ENCODE peak calls at places on chromosome 17, in five cellular contexts. C is mesenchymal stem cell, V is IMR-90, O is H1, X is H9. T is an unnamed sample.

GRCh38 chr17:74513987-74514631 is 17.2 kb downstream of the CD300LB start:
- DNase-seq in C (peak; percentile 79), V (peak; percentile 31), O (no peak), X (peak; percentile 67), T (peak; percentile 36)

GRCh38 chr17:74833501-74834361 is 26.0 kb downstream of the GRIN2C start:
- DNase-seq in C (no peak), V (peak; percentile 52), O (no peak), X (no peak), T (no peak)

GRCh38 chr17:1852327-1852726 is 22.5 kb downstream of the RPA1 start:
- DNase-seq in C (no peak), V (no peak), O (no peak), X (no peak), T (no peak)

GRCh38 chr17:68592667-68593330 is 8.4 kb downstream of the FAM20A start:
- DNase-seq in C (no peak), V (no peak), O (no peak), X (peak; percentile 24), T (no peak)

GRCh38 chr17:12672944-12673343 is 7.3 kb downstream of the MYOCD start:
- DNase-seq in C (no peak), V (no peak), O (no peak), X (no peak), T (no peak)

GRCh38 chr17:81460856-81461460 is 51.6 kb downstream of the ACTG1 start:
- DNase-seq in C (no peak), V (no peak), O (no peak), X (no peak), T (no peak)

GRCh38 chr17:2723505-2723996 is 12.0 kb upstream of the CLUH start:
- DNase-seq in C (no peak), V (no peak), O (peak; percentile 38), X (peak; percentile 92), T (no peak)

GRCh38 chr17:76631821-76632565 is 11.6 kb downstream of the ST6GALNAC1 start:
- DNase-seq in C (no peak), V (peak; percentile 28), O (no peak), X (no peak), T (no peak)

GRCh38 chr17:45338023-45338781 is 21.4 kb upstream of the MAP3K14 start:
- DNase-seq in C (no peak), V (no peak), O (no peak), X (peak; percentile 28), T (no peak)

GRCh38 chr17:75430159-75430748 is 24.8 kb upstream of the GRB2 start:
- DNase-seq in C (peak; percentile 35), V (peak; percentile 55), O (peak; percentile 47), X (peak; percentile 77), T (peak; percentile 75)

GRCh38 chr17:13704333-13704732 is 102.6 kb upstream of the HS3ST3A1 start:
- DNase-seq in C (peak; percentile 35), V (peak; percentile 75), O (no peak), X (no peak), T (no peak)

GRCh38 chr17:78117027-78117981 is 11.3 kb downstream of the TMC6 start:
- DNase-seq in C (no peak), V (no peak), O (no peak), X (peak; percentile 85), T (no peak)

GRCh38 chr17:76667356-76667755 is 23.8 kb upstream of the ST6GALNAC1 start:
- DNase-seq in C (no peak), V (no peak), O (no peak), X (no peak), T (no peak)

GRCh38 chr17:21168555-21168865 is 41.7 kb downstream of the DHRS7B start:
- DNase-seq in C (no peak), V (no peak), O (no peak), X (no peak), T (no peak)

GRCh38 chr17:78132086-78132676 is 1.6 kb downstream of the TMC8 start:
- DNase-seq in C (no peak), V (no peak), O (no peak), X (peak; percentile 80), T (no peak)

GRCh38 chr17:60161598-60162330 is 12.0 kb downstream of the CA4 start:
- DNase-seq in C (no peak), V (no peak), O (no peak), X (peak; percentile 65), T (no peak)

GRCh38 chr17:33521784-33522183 is 228.7 kb upstream of the ASIC2 start:
- DNase-seq in C (no peak), V (no peak), O (no peak), X (peak; percentile 80), T (peak; percentile 11)

GRCh38 chr17:17140590-17140980 is 65.5 kb downstream of the PLD6 start:
- DNase-seq in C (peak; percentile 75), V (peak; percentile 79), O (no peak), X (no peak), T (no peak)

GRCh38 chr17:64083571-64084085 is 46.3 kb downstream of the ERN1 start:
- DNase-seq in C (no peak), V (no peak), O (no peak), X (no peak), T (no peak)

GRCh38 chr17:17181666-17182600 is 24.2 kb downstream of the PLD6 start:
- DNase-seq in C (no peak), V (no peak), O (no peak), X (no peak), T (no peak)

GRCh38 chr17:80812362-80813088 is 179.1 kb upstream of the CHMP6 start:
- DNase-seq in C (no peak), V (no peak), O (no peak), X (peak; percentile 22), T (no peak)

GRCh38 chr17:17579691-17580090 is 11.8 kb downstream of the PEMT start:
- DNase-seq in C (no peak), V (no peak), O (no peak), X (no peak), T (no peak)

GRCh38 chr17:81481011-81481799 is 31.4 kb downstream of the ACTG1 start:
- DNase-seq in C (no peak), V (peak; percentile 46), O (no peak), X (peak; percentile 76), T (peak; percentile 70)

GRCh38 chr17:63221941-63222340 is 224.2 kb downstream of the CYB561 start:
- DNase-seq in C (no peak), V (no peak), O (no peak), X (no peak), T (no peak)

GRCh38 chr17:11278186-11278983 is 37.4 kb downstream of the SHISA6 start:
- DNase-seq in C (no peak), V (no peak), O (no peak), X (peak; percentile 14), T (no peak)

GRCh38 chr17:8384801-8385335 is 1.9 kb upstream of the RPL26 start:
- DNase-seq in C (peak; percentile 95), V (peak; percentile 93), O (peak; percentile 58), X (peak; percentile 87), T (no peak)

GRCh38 chr17:33981713-33982601 is 273.1 kb upstream of the CCL2 start:
- DNase-seq in C (no peak), V (no peak), O (no peak), X (no peak), T (no peak)

GRCh38 chr17:77365584-77366186 is 224.9 kb downstream of the SEC14L1 start:
- DNase-seq in C (peak; percentile 92), V (peak; percentile 93), O (no peak), X (no peak), T (no peak)

GRCh38 chr17:80778716-80779115 is 212.9 kb upstream of the CHMP6 start:
- DNase-seq in C (no peak), V (no peak), O (no peak), X (no peak), T (no peak)

DNA sequence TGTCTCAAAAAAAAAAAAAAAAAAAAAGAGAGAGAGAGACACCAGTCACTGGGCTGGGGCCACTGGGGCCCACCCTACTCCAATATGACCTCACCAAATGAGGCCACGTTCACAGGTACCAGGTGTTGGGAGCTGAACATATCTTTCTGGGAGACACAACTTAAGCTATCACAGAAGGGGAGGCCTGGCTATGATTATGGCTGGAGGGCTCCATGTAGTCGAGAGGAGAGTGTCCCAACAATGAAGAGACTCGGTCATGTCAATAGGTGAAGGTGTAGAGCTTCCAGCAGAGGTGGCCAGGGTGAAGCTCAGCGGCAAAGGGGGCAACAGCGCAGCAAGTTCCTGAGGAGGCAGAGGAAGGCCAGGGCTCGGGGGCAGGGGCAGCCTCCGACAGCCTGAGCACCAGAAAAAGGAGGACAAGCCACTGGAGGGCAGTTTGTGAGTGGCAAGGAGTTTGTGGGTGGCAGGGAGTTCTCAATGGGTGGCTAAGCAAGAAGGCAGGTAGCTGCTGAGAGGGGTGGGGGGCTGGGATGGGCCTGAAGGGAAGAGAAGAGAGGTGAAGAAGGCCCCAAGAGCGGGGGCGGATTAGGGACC is 28.0 kb downstream of the ABCC3 start:
- DNase-seq in C (no peak), V (no peak), O (no peak), X (no peak), T (no peak)
- H4K91ac ChIP-seq in C (peak overlapping the region; percentile 36), V (peak overlapping the region; percentile 96), O (peak overlapping the region; percentile 39), X (no peak overlapping the region), T (no peak overlapping the region)

GRCh38 chr17:48502901-48503300 is 27.9 kb downstream of the HOXB1 start:
- DNase-seq in C (no peak), V (no peak), O (no peak), X (no peak), T (no peak)
- H2AK5ac ChIP-seq in C (no peak overlapping the region), V (peak overlapping the region; percentile 52), O (no peak overlapping the region), X (no peak overlapping the region), T (no peak overlapping the region)

DNA sequence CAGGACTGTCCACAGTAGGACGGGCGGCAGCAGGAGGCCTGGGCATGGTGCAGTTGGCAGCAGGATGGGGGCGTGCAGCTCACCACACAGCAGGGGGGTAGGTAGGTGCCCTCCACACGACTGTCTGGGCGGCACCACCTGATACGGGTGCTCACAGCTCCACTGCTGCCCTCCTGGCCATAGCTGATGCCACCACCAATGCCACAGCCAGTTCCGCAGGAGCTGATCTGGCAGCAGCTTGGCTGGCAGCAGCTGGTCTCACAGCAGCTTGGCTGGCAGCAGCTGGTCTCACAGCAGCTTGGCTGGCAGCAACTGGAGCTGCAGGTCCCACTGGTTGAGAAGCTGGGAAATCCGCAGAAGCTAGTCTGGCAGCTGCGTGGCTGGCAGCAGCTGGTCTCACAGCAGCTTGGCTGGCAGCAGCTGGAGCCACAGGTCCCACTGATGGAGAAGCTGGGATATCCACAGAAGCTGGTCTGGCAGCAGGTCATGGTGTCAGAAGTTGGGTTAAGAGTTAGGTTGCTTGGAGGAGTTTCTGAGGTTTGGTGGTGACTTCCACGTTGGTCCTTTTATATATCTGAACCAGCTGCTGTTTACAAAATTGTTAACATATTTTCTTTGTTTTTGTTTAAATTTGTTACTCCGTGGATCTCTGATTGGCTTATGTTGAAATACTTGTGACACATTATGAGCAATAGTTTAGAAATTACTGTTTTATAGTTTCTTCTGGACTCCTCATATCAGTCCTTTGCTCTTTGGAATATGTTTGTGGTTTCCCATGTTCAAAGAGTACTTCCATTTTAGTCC is at the start of gene KRTAP1-5:
- DNase-seq in C (peak; percentile 30), V (peak; percentile 91), O (no peak), X (no peak), T (no peak)
- H3K4me2 ChIP-seq in C (no peak within 1 kb of the TSS), V (peak within 1 kb of the TSS; percentile 29), O (no peak within 1 kb of the TSS), X (no peak within 1 kb of the TSS), T (no peak within 1 kb of the TSS)

GRCh38 chr17:4477286-4477791 is 21.3 kb upstream of the SPNS2 start:
- DNase-seq in C (no peak), V (no peak), O (no peak), X (no peak), T (no peak)

GRCh38 chr17:4476512-4477070 is 22.1 kb upstream of the SPNS2 start:
- DNase-seq in C (no peak), V (no peak), O (no peak), X (no peak), T (no peak)

GRCh38 chr17:4475001-4475400 is 23.7 kb upstream of the SPNS2 start:
- DNase-seq in C (no peak), V (no peak), O (no peak), X (no peak), T (no peak)

GRCh38 chr17:4475463-4475862 is 23.2 kb upstream of the SPNS2 start:
- DNase-seq in C (no peak), V (no peak), O (no peak), X (no peak), T (no peak)

GRCh38 chr17:4476017-4476416 is 22.7 kb upstream of the SPNS2 start:
- DNase-seq in C (no peak), V (no peak), O (no peak), X (no peak), T (no peak)
- H4K91ac ChIP-seq in C (no peak overlapping the region), V (no peak overlapping the region), O (no peak overlapping the region), X (no peak overlapping the region), T (peak overlapping the region; percentile 92)